ENCODE peak calls at places on chromosomes 1 and 21, in six cellular contexts. One of them, this sample, is unnamed.

GRCh38 chr1:24108334-24109165 is 3.4 kb downstream of the MYOM3 start:
- DNase-seq in fibroblast of the aortic adventitia: peak
- DNase-seq in cardiac muscle cell: peak
- DNase-seq in midbrain: no peak
- DNase-seq in GM13976: no peak
- DNase-seq in NCI-H69: no peak
- DNase-seq in this sample: no peak

GRCh38 chr21:29893687-29894086 is 46.1 kb downstream of the GRIK1 start:
- DNase-seq in midbrain: no peak
- DNase-seq in NCI-H69: no peak
- DNase-seq in fibroblast of the aortic adventitia: no peak
- DNase-seq in GM13976: no peak
- DNase-seq in cardiac muscle cell: no peak
- DNase-seq in this sample: no peak

GRCh38 chr1:214637722-214638473 is 34.9 kb downstream of the CENPF start:
- DNase-seq in NCI-H69: peak
- DNase-seq in cardiac muscle cell: peak
- DNase-seq in fibroblast of the aortic adventitia: peak
- DNase-seq in midbrain: no peak
- DNase-seq in GM13976: peak
- DNase-seq in this sample: no peak

GRCh38 chr1:13699936-13700520 is at the start of gene PRDM2:
- DNase-seq in fibroblast of the aortic adventitia: peak
- DNase-seq in GM13976: peak
- DNase-seq in midbrain: peak
- DNase-seq in cardiac muscle cell: peak
- DNase-seq in NCI-H69: peak
- DNase-seq in this sample: no peak

GRCh38 chr1:163035791-163036249 is 33.3 kb upstream of the RGS4 start:
- DNase-seq in midbrain: no peak
- DNase-seq in GM13976: no peak
- DNase-seq in NCI-H69: peak
- DNase-seq in cardiac muscle cell: peak
- DNase-seq in fibroblast of the aortic adventitia: peak
- DNase-seq in this sample: no peak

GRCh38 chr21:43981151-43981870 is 30.8 kb upstream of the TRAPPC10 start:
- DNase-seq in NCI-H69: no peak
- DNase-seq in cardiac muscle cell: no peak
- DNase-seq in midbrain: no peak
- DNase-seq in GM13976: no peak
- DNase-seq in fibroblast of the aortic adventitia: no peak
- DNase-seq in this sample: no peak

GRCh38 chr21:41761211-41762181 is 5.4 kb downstream of the RIPK4 start:
- DNase-seq in midbrain: no peak
- DNase-seq in GM13976: no peak
- DNase-seq in NCI-H69: peak
- DNase-seq in cardiac muscle cell: peak
- DNase-seq in fibroblast of the aortic adventitia: peak
- DNase-seq in this sample: no peak

GRCh38 chr1:107555578-107555977 is 409.4 kb downstream of the VAV3 start:
- DNase-seq in GM13976: no peak
- DNase-seq in NCI-H69: peak
- DNase-seq in cardiac muscle cell: no peak
- DNase-seq in midbrain: no peak
- DNase-seq in fibroblast of the aortic adventitia: no peak
- DNase-seq in this sample: no peak

GRCh38 chr1:153610334-153611023 is 2.5 kb downstream of the S100A16 start:
- DNase-seq in cardiac muscle cell: no peak
- DNase-seq in fibroblast of the aortic adventitia: no peak
- DNase-seq in midbrain: no peak
- DNase-seq in GM13976: peak
- DNase-seq in NCI-H69: no peak
- DNase-seq in this sample: no peak

GRCh38 chr1:203189951-203190352 is 3.4 kb upstream of the CHI3L1 start:
- DNase-seq in cardiac muscle cell: peak
- DNase-seq in midbrain: no peak
- DNase-seq in fibroblast of the aortic adventitia: peak
- DNase-seq in NCI-H69: no peak
- DNase-seq in GM13976: no peak
- DNase-seq in this sample: no peak

GRCh38 chr1:6949991-6950765 is 164.9 kb downstream of the CAMTA1 start:
- DNase-seq in midbrain: no peak
- DNase-seq in GM13976: no peak
- DNase-seq in NCI-H69: no peak
- DNase-seq in fibroblast of the aortic adventitia: no peak
- DNase-seq in cardiac muscle cell: no peak
- DNase-seq in this sample: no peak

GRCh38 chr1:164780863-164781262 is 221.9 kb downstream of the PBX1 start:
- DNase-seq in cardiac muscle cell: peak
- DNase-seq in midbrain: no peak
- DNase-seq in GM13976: no peak
- DNase-seq in fibroblast of the aortic adventitia: peak
- DNase-seq in NCI-H69: peak
- DNase-seq in this sample: no peak

GRCh38 chr21:36883532-36884486 is 82.7 kb downstream of the HLCS start:
- DNase-seq in cardiac muscle cell: no peak
- DNase-seq in GM13976: no peak
- DNase-seq in NCI-H69: no peak
- DNase-seq in midbrain: no peak
- DNase-seq in fibroblast of the aortic adventitia: peak
- DNase-seq in this sample: no peak

GRCh38 chr1:208043690-208044089 is 132.8 kb upstream of the CD34 start:
- DNase-seq in fibroblast of the aortic adventitia: no peak
- DNase-seq in NCI-H69: peak
- DNase-seq in GM13976: no peak
- DNase-seq in cardiac muscle cell: no peak
- DNase-seq in midbrain: no peak
- DNase-seq in this sample: no peak

GRCh38 chr1:24888061-24888970 is 41.8 kb downstream of the RUNX3 start:
- DNase-seq in NCI-H69: no peak
- DNase-seq in fibroblast of the aortic adventitia: no peak
- DNase-seq in GM13976: no peak
- DNase-seq in midbrain: no peak
- DNase-seq in cardiac muscle cell: no peak
- DNase-seq in this sample: no peak

GRCh38 chr1:223175032-223175431 is 32.0 kb upstream of the TLR5 start:
- DNase-seq in GM13976: no peak
- DNase-seq in NCI-H69: peak
- DNase-seq in midbrain: no peak
- DNase-seq in cardiac muscle cell: peak
- DNase-seq in fibroblast of the aortic adventitia: peak
- DNase-seq in this sample: no peak

GRCh38 chr1:10789392-10790154 is 6.9 kb downstream of the CASZ1 start:
- DNase-seq in NCI-H69: peak
- DNase-seq in midbrain: no peak
- DNase-seq in cardiac muscle cell: no peak
- DNase-seq in GM13976: no peak
- DNase-seq in fibroblast of the aortic adventitia: no peak
- DNase-seq in this sample: no peak

GRCh38 chr1:44318097-44319088 is 36.7 kb downstream of the ERI3 start:
- DNase-seq in NCI-H69: peak
- DNase-seq in midbrain: peak
- DNase-seq in cardiac muscle cell: peak
- DNase-seq in GM13976: peak
- DNase-seq in fibroblast of the aortic adventitia: peak
- DNase-seq in this sample: no peak

GRCh38 chr1:84208935-84209334 is 64.9 kb downstream of the PRKACB start:
- DNase-seq in fibroblast of the aortic adventitia: peak
- DNase-seq in NCI-H69: no peak
- DNase-seq in cardiac muscle cell: no peak
- DNase-seq in midbrain: no peak
- DNase-seq in GM13976: no peak
- DNase-seq in this sample: no peak

GRCh38 chr1:172165403-172165802 is 255.1 kb upstream of the C1orf105 start:
- DNase-seq in NCI-H69: no peak
- DNase-seq in cardiac muscle cell: no peak
- DNase-seq in GM13976: no peak
- DNase-seq in fibroblast of the aortic adventitia: no peak
- DNase-seq in midbrain: no peak
- DNase-seq in this sample: no peak

GRCh38 chr1:167159782-167160181 is 60.9 kb upstream of the POU2F1 start:
- DNase-seq in GM13976: no peak
- DNase-seq in midbrain: no peak
- DNase-seq in cardiac muscle cell: no peak
- DNase-seq in fibroblast of the aortic adventitia: no peak
- DNase-seq in NCI-H69: no peak
- DNase-seq in this sample: no peak

GRCh38 chr1:24292100-24292499 is 27.1 kb upstream of the GRHL3 start:
- DNase-seq in fibroblast of the aortic adventitia: no peak
- DNase-seq in GM13976: no peak
- DNase-seq in cardiac muscle cell: no peak
- DNase-seq in midbrain: no peak
- DNase-seq in NCI-H69: no peak
- DNase-seq in this sample: no peak

GRCh38 chr1:218415726-218416125 is 70.6 kb downstream of the TGFB2 start:
- DNase-seq in fibroblast of the aortic adventitia: no peak
- DNase-seq in midbrain: no peak
- DNase-seq in NCI-H69: no peak
- DNase-seq in GM13976: no peak
- DNase-seq in cardiac muscle cell: no peak
- DNase-seq in this sample: no peak

GRCh38 chr1:246753670-246754535 is 29.7 kb downstream of the SCCPDH start:
- DNase-seq in cardiac muscle cell: peak
- DNase-seq in fibroblast of the aortic adventitia: peak
- DNase-seq in NCI-H69: peak
- DNase-seq in GM13976: peak
- DNase-seq in midbrain: peak
- DNase-seq in this sample: no peak

GRCh38 chr21:39182016-39182415 is 1.2 kb downstream of the PSMG1 start:
- DNase-seq in fibroblast of the aortic adventitia: no peak
- DNase-seq in midbrain: no peak
- DNase-seq in GM13976: no peak
- DNase-seq in cardiac muscle cell: no peak
- DNase-seq in NCI-H69: peak
- DNase-seq in this sample: no peak

GRCh38 chr1:231993968-231994455 is 367.4 kb downstream of the DISC1 start:
- DNase-seq in fibroblast of the aortic adventitia: no peak
- DNase-seq in NCI-H69: no peak
- DNase-seq in GM13976: no peak
- DNase-seq in midbrain: no peak
- DNase-seq in cardiac muscle cell: no peak
- DNase-seq in this sample: no peak

GRCh38 chr1:234435620-234436019 is 43.4 kb downstream of the TARBP1 start:
- DNase-seq in GM13976: no peak
- DNase-seq in NCI-H69: no peak
- DNase-seq in fibroblast of the aortic adventitia: no peak
- DNase-seq in midbrain: no peak
- DNase-seq in cardiac muscle cell: peak
- DNase-seq in this sample: no peak

GRCh38 chr1:111743679-111744101 is 4.5 kb upstream of the INKA2 start:
- DNase-seq in midbrain: no peak
- DNase-seq in fibroblast of the aortic adventitia: peak
- DNase-seq in NCI-H69: no peak
- DNase-seq in GM13976: no peak
- DNase-seq in cardiac muscle cell: peak
- DNase-seq in this sample: no peak

GRCh38 chr1:172069535-172069934 is 228.2 kb downstream of the DNM3 start:
- DNase-seq in NCI-H69: no peak
- DNase-seq in cardiac muscle cell: peak
- DNase-seq in midbrain: peak
- DNase-seq in fibroblast of the aortic adventitia: no peak
- DNase-seq in GM13976: no peak
- DNase-seq in this sample: no peak

GRCh38 chr1:10316752-10317151 is 82.1 kb upstream of the PGD start:
- DNase-seq in NCI-H69: no peak
- DNase-seq in midbrain: no peak
- DNase-seq in GM13976: no peak
- DNase-seq in cardiac muscle cell: no peak
- DNase-seq in fibroblast of the aortic adventitia: no peak
- DNase-seq in this sample: no peak

GRCh38 chr1:165837838-165838364 is 10.5 kb downstream of the UCK2 start:
- DNase-seq in fibroblast of the aortic adventitia: peak
- DNase-seq in midbrain: no peak
- DNase-seq in cardiac muscle cell: no peak
- DNase-seq in NCI-H69: no peak
- DNase-seq in GM13976: no peak
- DNase-seq in this sample: no peak

GRCh38 chr1:22557341-22557950 is 5.8 kb upstream of the EPHA8 start:
- DNase-seq in NCI-H69: peak
- DNase-seq in midbrain: no peak
- DNase-seq in cardiac muscle cell: peak
- DNase-seq in GM13976: no peak
- DNase-seq in fibroblast of the aortic adventitia: no peak
- DNase-seq in this sample: no peak

GRCh38 chr1:97277891-97278662 is 556.5 kb downstream of the PTBP2 start:
- DNase-seq in midbrain: no peak
- DNase-seq in fibroblast of the aortic adventitia: peak
- DNase-seq in cardiac muscle cell: peak
- DNase-seq in NCI-H69: no peak
- DNase-seq in GM13976: no peak
- DNase-seq in this sample: no peak

GRCh38 chr1:111402083-111402482 is 25.5 kb downstream of the OVGP1 start:
- DNase-seq in cardiac muscle cell: no peak
- DNase-seq in GM13976: no peak
- DNase-seq in NCI-H69: no peak
- DNase-seq in midbrain: no peak
- DNase-seq in fibroblast of the aortic adventitia: no peak
- DNase-seq in this sample: no peak

This sample was measured in SIG-M5.